ENCODE peak calls at places on chromosomes 1 and 21, in six cellular contexts. One of them, this sample, is unnamed.

GRCh38 chr1:156746716-156747631 is 4.5 kb downstream of the HDGF start:
- DNase-seq in aorta: peak
- DNase-seq in IMR-90: peak
- DNase-seq in fibroblast of lung: peak
- DNase-seq in GM23248: peak
- DNase-seq in fibroblast of mammary gland: peak
- DNase-seq in this sample: peak

GRCh38 chr1:67642694-67643093 is 42.3 kb upstream of the GADD45A start:
- DNase-seq in aorta: no peak
- DNase-seq in IMR-90: no peak
- DNase-seq in fibroblast of lung: peak
- DNase-seq in GM23248: no peak
- DNase-seq in fibroblast of mammary gland: peak
- DNase-seq in this sample: peak

GRCh38 chr1:228141082-228141870 is 1.2 kb downstream of the GUK1 start:
- DNase-seq in aorta: peak
- DNase-seq in IMR-90: peak
- DNase-seq in fibroblast of lung: peak
- DNase-seq in GM23248: peak
- DNase-seq in fibroblast of mammary gland: peak
- DNase-seq in this sample: peak

GRCh38 chr1:115322631-115323030 is 15.4 kb downstream of the NGF start:
- DNase-seq in aorta: no peak
- DNase-seq in IMR-90: peak
- DNase-seq in fibroblast of lung: peak
- DNase-seq in GM23248: peak
- DNase-seq in fibroblast of mammary gland: peak
- DNase-seq in this sample: peak

GRCh38 chr1:12458571-12458970 is 159.4 kb downstream of the DHRS3 start:
- DNase-seq in aorta: no peak
- DNase-seq in IMR-90: no peak
- DNase-seq in fibroblast of lung: no peak
- DNase-seq in GM23248: peak
- DNase-seq in fibroblast of mammary gland: peak
- DNase-seq in this sample: no peak

GRCh38 chr21:24590261-24590660 is 1017.0 kb downstream of the MRPL39 start:
- DNase-seq in aorta: no peak
- DNase-seq in IMR-90: no peak
- DNase-seq in fibroblast of lung: no peak
- DNase-seq in GM23248: no peak
- DNase-seq in fibroblast of mammary gland: no peak
- DNase-seq in this sample: no peak

GRCh38 chr1:196649990-196650389 is 1.9 kb upstream of the CFH start:
- DNase-seq in aorta: no peak
- DNase-seq in IMR-90: no peak
- DNase-seq in fibroblast of lung: no peak
- DNase-seq in GM23248: no peak
- DNase-seq in fibroblast of mammary gland: no peak
- DNase-seq in this sample: no peak

GRCh38 chr21:44764319-44765230 is 37.0 kb downstream of the UBE2G2 start:
- DNase-seq in aorta: no peak
- DNase-seq in IMR-90: no peak
- DNase-seq in fibroblast of lung: no peak
- DNase-seq in GM23248: peak
- DNase-seq in fibroblast of mammary gland: no peak
- DNase-seq in this sample: no peak

GRCh38 chr1:84619383-84620093 is 45.3 kb upstream of the CTBS start:
- DNase-seq in aorta: no peak
- DNase-seq in IMR-90: peak
- DNase-seq in fibroblast of lung: peak
- DNase-seq in GM23248: peak
- DNase-seq in fibroblast of mammary gland: peak
- DNase-seq in this sample: peak

GRCh38 chr1:54464477-54465146 is 58.4 kb upstream of the SSBP3 start:
- DNase-seq in aorta: peak
- DNase-seq in IMR-90: peak
- DNase-seq in fibroblast of lung: peak
- DNase-seq in GM23248: no peak
- DNase-seq in fibroblast of mammary gland: peak
- DNase-seq in this sample: peak

GRCh38 chr1:59999746-60000145 is 73.2 kb upstream of the CYP2J2 start:
- DNase-seq in aorta: no peak
- DNase-seq in IMR-90: no peak
- DNase-seq in fibroblast of lung: no peak
- DNase-seq in GM23248: no peak
- DNase-seq in fibroblast of mammary gland: no peak
- DNase-seq in this sample: no peak

GRCh38 chr1:9653783-9654517 is 2.4 kb downstream of the PIK3CD start:
- DNase-seq in aorta: no peak
- DNase-seq in IMR-90: no peak
- DNase-seq in fibroblast of lung: no peak
- DNase-seq in GM23248: no peak
- DNase-seq in fibroblast of mammary gland: no peak
- DNase-seq in this sample: no peak

GRCh38 chr1:25501235-25502058 is 42.0 kb upstream of the LDLRAP1 start:
- DNase-seq in aorta: no peak
- DNase-seq in IMR-90: peak
- DNase-seq in fibroblast of lung: peak
- DNase-seq in GM23248: peak
- DNase-seq in fibroblast of mammary gland: peak
- DNase-seq in this sample: peak

GRCh38 chr1:246724001-246724724 is at the start of gene SCCPDH:
- DNase-seq in aorta: peak
- DNase-seq in IMR-90: peak
- DNase-seq in fibroblast of lung: peak
- DNase-seq in GM23248: peak
- DNase-seq in fibroblast of mammary gland: peak
- DNase-seq in this sample: peak

GRCh38 chr1:101291562-101292035 is 54.8 kb downstream of the S1PR1 start:
- DNase-seq in aorta: peak
- DNase-seq in IMR-90: peak
- DNase-seq in fibroblast of lung: peak
- DNase-seq in GM23248: peak
- DNase-seq in fibroblast of mammary gland: peak
- DNase-seq in this sample: peak

GRCh38 chr1:17554966-17555365 is 15.5 kb downstream of the ARHGEF10L start:
- DNase-seq in aorta: no peak
- DNase-seq in IMR-90: no peak
- DNase-seq in fibroblast of lung: no peak
- DNase-seq in GM23248: no peak
- DNase-seq in fibroblast of mammary gland: no peak
- DNase-seq in this sample: no peak

GRCh38 chr1:243354511-243355153 is 98.8 kb downstream of the SDCCAG8 start:
- DNase-seq in aorta: no peak
- DNase-seq in IMR-90: peak
- DNase-seq in fibroblast of lung: peak
- DNase-seq in GM23248: peak
- DNase-seq in fibroblast of mammary gland: peak
- DNase-seq in this sample: peak

GRCh38 chr1:22637952-22638445 is 1.6 kb downstream of the C1QA start:
- DNase-seq in aorta: no peak
- DNase-seq in IMR-90: no peak
- DNase-seq in fibroblast of lung: no peak
- DNase-seq in GM23248: no peak
- DNase-seq in fibroblast of mammary gland: no peak
- DNase-seq in this sample: no peak
- H3K4me3 ChIP-seq in aorta: no peak
- H3K4me3 ChIP-seq in IMR-90: no peak
- H3K4me3 ChIP-seq in fibroblast of lung: no peak
- H3K4me3 ChIP-seq in GM23248: no peak
- H3K4me3 ChIP-seq in fibroblast of mammary gland: no peak
- H3K4me3 ChIP-seq in this sample: no peak

GRCh38 chr1:6591222-6591621 is 11.4 kb downstream of the ZBTB48 start:
- DNase-seq in aorta: peak
- DNase-seq in IMR-90: no peak
- DNase-seq in fibroblast of lung: no peak
- DNase-seq in GM23248: no peak
- DNase-seq in fibroblast of mammary gland: no peak
- DNase-seq in this sample: no peak
- H3K4me3 ChIP-seq in aorta: no peak
- H3K4me3 ChIP-seq in IMR-90: no peak
- H3K4me3 ChIP-seq in fibroblast of lung: no peak
- H3K4me3 ChIP-seq in GM23248: no peak
- H3K4me3 ChIP-seq in fibroblast of mammary gland: no peak
- H3K4me3 ChIP-seq in this sample: no peak

GRCh38 chr1:180157576-180158057 is 2.9 kb downstream of the QSOX1 start:
- DNase-seq in aorta: no peak
- DNase-seq in IMR-90: no peak
- DNase-seq in fibroblast of lung: no peak
- DNase-seq in GM23248: peak
- DNase-seq in fibroblast of mammary gland: no peak
- DNase-seq in this sample: no peak

GRCh38 chr1:180155202-180155682 is 573 bp downstream of the QSOX1 start:
- DNase-seq in aorta: peak
- DNase-seq in IMR-90: no peak
- DNase-seq in fibroblast of lung: no peak
- DNase-seq in GM23248: peak
- DNase-seq in fibroblast of mammary gland: no peak
- DNase-seq in this sample: no peak

GRCh38 chr1:180156201-180156600 is 1.5 kb downstream of the QSOX1 start:
- DNase-seq in aorta: no peak
- DNase-seq in IMR-90: no peak
- DNase-seq in fibroblast of lung: no peak
- DNase-seq in GM23248: no peak
- DNase-seq in fibroblast of mammary gland: no peak
- DNase-seq in this sample: no peak

GRCh38 chr1:180157108-180157507 is 2.4 kb downstream of the QSOX1 start:
- DNase-seq in aorta: no peak
- DNase-seq in IMR-90: peak
- DNase-seq in fibroblast of lung: peak
- DNase-seq in GM23248: peak
- DNase-seq in fibroblast of mammary gland: peak
- DNase-seq in this sample: no peak

GRCh38 chr1:180156631-180157091 is 2.0 kb downstream of the QSOX1 start:
- DNase-seq in aorta: no peak
- DNase-seq in IMR-90: peak
- DNase-seq in fibroblast of lung: peak
- DNase-seq in GM23248: peak
- DNase-seq in fibroblast of mammary gland: peak
- DNase-seq in this sample: peak
- H3K4me3 ChIP-seq in aorta: no peak
- H3K4me3 ChIP-seq in IMR-90: peak
- H3K4me3 ChIP-seq in fibroblast of lung: peak
- H3K4me3 ChIP-seq in GM23248: peak
- H3K4me3 ChIP-seq in fibroblast of mammary gland: no peak
- H3K4me3 ChIP-seq in this sample: peak

GRCh38 chr1:94612081-94612480 is 70.5 kb upstream of the F3 start:
- DNase-seq in aorta: no peak
- DNase-seq in IMR-90: no peak
- DNase-seq in fibroblast of lung: no peak
- DNase-seq in GM23248: no peak
- DNase-seq in fibroblast of mammary gland: no peak
- DNase-seq in this sample: no peak
- H3K4me3 ChIP-seq in aorta: no peak
- H3K4me3 ChIP-seq in IMR-90: no peak
- H3K4me3 ChIP-seq in fibroblast of lung: no peak
- H3K4me3 ChIP-seq in GM23248: no peak
- H3K4me3 ChIP-seq in fibroblast of mammary gland: no peak
- H3K4me3 ChIP-seq in this sample: no peak

GRCh38 chr1:43977376-43978263 is 1.4 kb upstream of the B4GALT2 start:
- DNase-seq in aorta: peak
- DNase-seq in IMR-90: no peak
- DNase-seq in fibroblast of lung: no peak
- DNase-seq in GM23248: no peak
- DNase-seq in fibroblast of mammary gland: no peak
- DNase-seq in this sample: no peak

GRCh38 chr1:43975249-43975961 is 645 bp downstream of the ATP6V0B start:
- DNase-seq in aorta: peak
- DNase-seq in IMR-90: no peak
- DNase-seq in fibroblast of lung: peak
- DNase-seq in GM23248: peak
- DNase-seq in fibroblast of mammary gland: no peak
- DNase-seq in this sample: peak

GRCh38 chr1:43976890-43977289 is 2.1 kb upstream of the B4GALT2 start:
- DNase-seq in aorta: peak
- DNase-seq in IMR-90: no peak
- DNase-seq in fibroblast of lung: no peak
- DNase-seq in GM23248: no peak
- DNase-seq in fibroblast of mammary gland: no peak
- DNase-seq in this sample: no peak

GRCh38 chr1:43974443-43975248 is at the start of gene ATP6V0B:
- DNase-seq in aorta: peak
- DNase-seq in IMR-90: peak
- DNase-seq in fibroblast of lung: peak
- DNase-seq in GM23248: peak
- DNase-seq in fibroblast of mammary gland: peak
- DNase-seq in this sample: peak

GRCh38 chr1:43976045-43976444 is 1.3 kb downstream of the ATP6V0B start:
- DNase-seq in aorta: peak
- DNase-seq in IMR-90: no peak
- DNase-seq in fibroblast of lung: no peak
- DNase-seq in GM23248: no peak
- DNase-seq in fibroblast of mammary gland: no peak
- DNase-seq in this sample: no peak
- H3K4me3 ChIP-seq in aorta: no peak
- H3K4me3 ChIP-seq in IMR-90: peak
- H3K4me3 ChIP-seq in fibroblast of lung: peak
- H3K4me3 ChIP-seq in GM23248: peak
- H3K4me3 ChIP-seq in fibroblast of mammary gland: peak
- H3K4me3 ChIP-seq in this sample: peak

GRCh38 chr1:202186327-202186726 is 7.3 kb upstream of the LGR6 start:
- DNase-seq in aorta: no peak
- DNase-seq in IMR-90: no peak
- DNase-seq in fibroblast of lung: no peak
- DNase-seq in GM23248: no peak
- DNase-seq in fibroblast of mammary gland: no peak
- DNase-seq in this sample: no peak

GRCh38 chr1:202187697-202188407 is 5.7 kb upstream of the LGR6 start:
- DNase-seq in aorta: no peak
- DNase-seq in IMR-90: no peak
- DNase-seq in fibroblast of lung: no peak
- DNase-seq in GM23248: no peak
- DNase-seq in fibroblast of mammary gland: no peak
- DNase-seq in this sample: no peak

GRCh38 chr1:202182040-202182877 is 11.3 kb upstream of the LGR6 start:
- DNase-seq in aorta: no peak
- DNase-seq in IMR-90: no peak
- DNase-seq in fibroblast of lung: no peak
- DNase-seq in GM23248: no peak
- DNase-seq in fibroblast of mammary gland: no peak
- DNase-seq in this sample: no peak

GRCh38 chr1:202187040-202187671 is 6.4 kb upstream of the LGR6 start:
- DNase-seq in aorta: no peak
- DNase-seq in IMR-90: no peak
- DNase-seq in fibroblast of lung: no peak
- DNase-seq in GM23248: no peak
- DNase-seq in fibroblast of mammary gland: no peak
- DNase-seq in this sample: no peak

GRCh38 chr1:202184750-202185460 is 8.7 kb upstream of the LGR6 start:
- DNase-seq in aorta: peak
- DNase-seq in IMR-90: peak
- DNase-seq in fibroblast of lung: peak
- DNase-seq in GM23248: peak
- DNase-seq in fibroblast of mammary gland: peak
- DNase-seq in this sample: peak
- H3K4me3 ChIP-seq in aorta: no peak
- H3K4me3 ChIP-seq in IMR-90: no peak
- H3K4me3 ChIP-seq in fibroblast of lung: no peak
- H3K4me3 ChIP-seq in GM23248: no peak
- H3K4me3 ChIP-seq in fibroblast of mammary gland: no peak
- H3K4me3 ChIP-seq in this sample: no peak